ENCODE peak calls at places on chromosomes 13 and 19, in ten cellular contexts. I, E, R, B, T, W, J, X, G and U are unnamed samples. For H3K4me1, the result is how much of the 10 kb centered on the place peaks cover.

GRCh38 chr19:1418951-1419735 is 11.8 kb downstream of the DAZAP1 start:
- DNase-seq in W (no peak), G (no peak), B (no peak), E (no peak), X (no peak), J (no peak), T (no peak), I (no peak), R (no peak), U (no peak)

GRCh38 chr19:18898533-18899408 is 2.8 kb upstream of the CERS1 start:
- DNase-seq in W (no peak), E (peak), T (no peak), X (no peak), R (no peak), J (peak), I (no peak), B (no peak), G (no peak), U (no peak)

GRCh38 chr19:14062558-14062855 is 631 bp upstream of the PALM3 start:
- DNase-seq in I (no peak), X (no peak), E (no peak), G (no peak), J (no peak), W (no peak), R (no peak), B (no peak), T (no peak), U (no peak)

GRCh38 chr13:50015750-50016149 is 506 bp downstream of the KCNRG start:
- DNase-seq in J (no peak), G (no peak), B (no peak), R (no peak), X (no peak), W (no peak), I (no peak), E (no peak), T (no peak), U (no peak)

GRCh38 chr19:55442372-55443044 is 592 bp downstream of the SHISA7 start:
- DNase-seq in T (no peak), I (peak), G (no peak), E (peak), X (no peak), J (peak), R (no peak), B (no peak), W (no peak), U (no peak)

GRCh38 chr19:17020823-17021222 is 5.8 kb downstream of the CPAMD8 start:
- DNase-seq in B (no peak), J (no peak), I (no peak), X (peak), G (peak), W (peak), T (no peak), E (peak), R (no peak), U (peak)

GRCh38 chr19:49490287-49491029 is 3.0 kb downstream of the RPL13A start:
- DNase-seq in X (peak), E (no peak), G (no peak), W (no peak), R (no peak), J (no peak), T (no peak), I (no peak), B (no peak), U (no peak)

GRCh38 chr13:111344471-111345191 is 24.2 kb downstream of the TEX29 start:
- DNase-seq in J (peak), G (peak), I (peak), B (peak), R (peak), X (no peak), T (no peak), E (no peak), W (no peak), U (no peak)

GRCh38 chr19:37506387-37507166 is at the start of gene ZNF793:
- DNase-seq in W (peak), X (peak), E (peak), R (peak), J (peak), B (peak), G (no peak), I (peak), T (no peak), U (no peak)

GRCh38 chr13:99307648-99308339 is 595 bp upstream of the GPR183 start:
- DNase-seq in E (peak), I (no peak), T (no peak), R (peak), J (no peak), X (no peak), W (no peak), G (peak), B (peak), U (no peak)

GRCh38 chr19:56966225-56966696 is 125.7 kb upstream of the PEG3 start:
- DNase-seq in X (no peak), R (no peak), I (no peak), E (no peak), T (no peak), J (no peak), W (no peak), G (no peak), B (no peak), U (no peak)

GRCh38 chr19:19548915-19549537 is 11.0 kb downstream of the CILP2 start:
- DNase-seq in I (no peak), B (no peak), G (no peak), E (peak), R (peak), T (no peak), X (no peak), J (no peak), W (no peak), U (no peak)

GRCh38 chr19:18225702-18226468 is at the start of gene PDE4C:
- DNase-seq in E (peak), J (peak), B (no peak), I (peak), W (no peak), R (peak), T (no peak), G (no peak), X (peak), U (no peak)

GRCh38 chr19:7731218-7731595 is 703 bp downstream of the CLEC4G start:
- DNase-seq in G (no peak), X (no peak), E (no peak), J (no peak), W (no peak), R (no peak), T (no peak), I (no peak), B (no peak), U (no peak)

GRCh38 chr13:65913173-65913572 is 1317.0 kb downstream of the PCDH9 start:
- DNase-seq in I (no peak), X (no peak), E (peak), G (peak), B (no peak), T (no peak), R (peak), W (no peak), J (no peak), U (no peak)

GRCh38 chr19:49149652-49150105 is 5.5 kb downstream of the HRC start:
- DNase-seq in B (peak), I (peak), W (peak), X (no peak), G (peak), E (peak), R (peak), T (no peak), J (peak), U (no peak)

GRCh38 chr13:111398715-111399299 is 78.4 kb downstream of the TEX29 start:
- DNase-seq in I (no peak), W (no peak), E (no peak), R (no peak), X (peak), B (no peak), J (no peak), T (no peak), G (no peak), U (no peak)

GRCh38 chr19:54351474-54351873 is 12.5 kb upstream of the LILRA4 start:
- DNase-seq in T (no peak), J (no peak), B (no peak), G (no peak), X (no peak), E (no peak), I (no peak), W (no peak), R (no peak), U (no peak)

GRCh38 chr13:106680796-106681482 is 113.0 kb upstream of the ARGLU1 start:
- DNase-seq in G (no peak), W (no peak), R (no peak), J (peak), E (no peak), I (no peak), B (no peak), T (no peak), X (no peak), U (no peak)

GRCh38 chr13:52599037-52599852 is 43.0 kb upstream of the HNRNPA1L2 start:
- DNase-seq in G (no peak), X (no peak), R (peak), B (no peak), I (no peak), E (peak), W (no peak), J (peak), T (no peak), U (no peak)

GRCh38 chr13:36981156-36981743 is 17.9 kb downstream of the ALG5 start:
- DNase-seq in R (peak), X (peak), E (no peak), B (peak), W (no peak), J (peak), G (peak), T (no peak), I (no peak), U (no peak)

GRCh38 chr13:56314755-56315154 is 826.0 kb upstream of the PRR20A start:
- DNase-seq in W (no peak), G (no peak), I (no peak), J (no peak), T (no peak), E (no peak), X (no peak), B (no peak), R (no peak), U (no peak)

GRCh38 chr19:14118165-14119051 is 846 bp upstream of the PRKACA start:
- DNase-seq in I (peak), G (no peak), T (no peak), W (no peak), B (peak), R (peak), X (peak), J (peak), E (peak), U (peak)

GRCh38 chr13:94996445-94996844 is 284.1 kb upstream of the SOX21 start:
- DNase-seq in W (no peak), B (no peak), E (no peak), J (no peak), T (no peak), X (no peak), I (no peak), R (no peak), G (no peak), U (no peak)

GRCh38 chr19:13846533-13847032 is 30.4 kb upstream of the NANOS3 start:
- DNase-seq in I (peak), R (peak), J (peak), B (peak), T (peak), E (peak), W (peak), X (peak), G (peak), U (peak)

GRCh38 chr19:10876459-10877240 is 5.3 kb downstream of the CARM1 start:
- DNase-seq in J (no peak), T (peak), I (no peak), G (no peak), B (no peak), W (no peak), X (no peak), R (peak), E (peak), U (no peak)

GRCh38 chr13:113309481-113309880 is 12.4 kb downstream of the LAMP1 start:
- DNase-seq in B (no peak), X (no peak), G (no peak), T (no peak), I (no peak), E (peak), J (no peak), R (no peak), W (no peak), U (no peak)

GRCh38 chr13:44120814-44121505 is 241.3 kb downstream of the LACC1 start:
- DNase-seq in B (no peak), T (no peak), G (no peak), X (no peak), J (no peak), R (no peak), W (no peak), I (no peak), E (no peak), U (no peak)

GRCh38 chr19:31415322-31415721 is 66.1 kb upstream of the TSHZ3 start:
- DNase-seq in E (no peak), T (no peak), R (no peak), X (no peak), W (no peak), B (no peak), J (no peak), I (no peak), G (no peak), U (no peak)

GRCh38 chr13:47499358-47500150 is 501.5 kb downstream of the SUCLA2 start:
- DNase-seq in R (peak), B (peak), G (peak), E (peak), J (no peak), I (no peak), W (peak), X (no peak), T (no peak), U (no peak)

GRCh38 chr13:89832827-89833226 is 1514.7 kb upstream of the MIR17HG start:
- DNase-seq in B (peak), R (no peak), E (no peak), X (no peak), W (no peak), G (no peak), I (no peak), T (no peak), J (no peak), U (no peak)

GRCh38 chr19:40592170-40592569 is 9.0 kb upstream of the LTBP4 start:
- DNase-seq in W (peak), X (peak), E (peak), G (peak), B (no peak), T (no peak), J (peak), R (peak), I (no peak), U (no peak)

GRCh38 chr19:40594251-40594650 is 6.9 kb upstream of the LTBP4 start:
- DNase-seq in I (peak), X (peak), W (no peak), R (peak), T (no peak), E (peak), J (peak), B (no peak), G (no peak), U (peak)

GRCh38 chr19:40597329-40597838 is 3.8 kb upstream of the LTBP4 start:
- DNase-seq in W (no peak), I (no peak), T (no peak), G (no peak), J (no peak), R (no peak), B (no peak), X (no peak), E (peak), U (no peak)

GRCh38 chr19:40596608-40597328 is 4.4 kb upstream of the LTBP4 start:
- DNase-seq in W (no peak), J (peak), X (no peak), B (peak), G (peak), I (peak), E (peak), R (peak), T (no peak), U (no peak)

GRCh38 chr19:40594657-40595077 is 6.5 kb upstream of the LTBP4 start:
- DNase-seq in R (peak), B (no peak), W (no peak), X (no peak), T (no peak), E (peak), J (no peak), I (peak), G (peak), U (no peak)
- H2AFZ ChIP-seq in R (peak), B (no peak), W (no peak), X (peak), T (no peak), E (peak), J (no peak), I (no peak), G (no peak), U (no peak)

DNA sequence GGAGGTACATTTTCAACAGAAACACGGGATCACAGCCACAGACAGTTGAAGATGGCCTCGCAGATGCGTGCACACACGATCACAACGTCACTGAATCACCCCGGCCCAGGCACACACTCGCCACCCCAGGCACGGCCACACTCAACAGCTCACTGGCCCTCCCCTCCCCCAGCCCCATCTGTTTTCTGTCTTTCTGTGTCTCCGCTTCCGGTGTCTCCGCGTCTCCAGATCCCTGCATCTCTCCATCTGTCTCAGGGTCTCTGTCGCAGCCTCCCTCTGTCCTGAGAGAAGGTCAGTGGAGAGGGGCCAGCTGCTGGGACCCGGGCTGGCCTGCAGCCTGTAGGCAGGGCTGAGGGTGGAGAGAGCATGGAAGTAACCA is 3.8 kb upstream of the ATP1A3 start:
- DNase-seq in R (no peak), J (no peak), X (no peak), G (no peak), W (no peak), T (no peak), I (peak), B (no peak), E (peak), U (no peak)
- H3K4me1 ChIP-seq in R (under half), J (under half), X (under half), G (under half), W (under half), T (under half), I (under half), B (under half), E (under half), U (under half)

GRCh38 chr19:3536429-3537100 is 2.4 kb upstream of the TEKTIP1 start:
- DNase-seq in R (no peak), G (no peak), E (peak), B (no peak), X (no peak), I (no peak), J (no peak), W (no peak), T (no peak), U (no peak)

GRCh38 chr19:3533563-3534216 is 5.3 kb upstream of the TEKTIP1 start:
- DNase-seq in T (no peak), I (no peak), W (no peak), R (no peak), J (no peak), E (no peak), B (no peak), G (no peak), X (no peak), U (no peak)

GRCh38 chr19:3533020-3533408 is 6.0 kb upstream of the TEKTIP1 start:
- DNase-seq in E (peak), B (no peak), X (no peak), T (no peak), G (no peak), W (no peak), I (no peak), R (no peak), J (no peak), U (no peak)

GRCh38 chr19:3535235-3535921 is 3.6 kb upstream of the TEKTIP1 start:
- DNase-seq in W (no peak), G (no peak), B (no peak), T (no peak), E (no peak), X (no peak), R (no peak), J (no peak), I (no peak), U (no peak)

GRCh38 chr19:3534375-3535234 is 4.4 kb upstream of the TEKTIP1 start:
- DNase-seq in W (no peak), T (no peak), B (no peak), X (no peak), E (no peak), J (no peak), R (no peak), I (no peak), G (no peak), U (no peak)
- H2AFZ ChIP-seq in W (no peak), T (no peak), B (no peak), X (no peak), E (no peak), J (no peak), R (no peak), I (no peak), G (no peak), U (no peak)

GRCh38 chr13:114314074-114314912 is at the start of gene CHAMP1:
- DNase-seq in T (peak), E (peak), I (peak), J (peak), R (peak), B (peak), G (peak), X (peak), W (peak), U (peak)
- H3K4me1 ChIP-seq in T (under half), E (half or more), I (under half), J (under half), R (under half), B (under half), G (under half), X (half or more), W (under half), U (half or more)

DNA sequence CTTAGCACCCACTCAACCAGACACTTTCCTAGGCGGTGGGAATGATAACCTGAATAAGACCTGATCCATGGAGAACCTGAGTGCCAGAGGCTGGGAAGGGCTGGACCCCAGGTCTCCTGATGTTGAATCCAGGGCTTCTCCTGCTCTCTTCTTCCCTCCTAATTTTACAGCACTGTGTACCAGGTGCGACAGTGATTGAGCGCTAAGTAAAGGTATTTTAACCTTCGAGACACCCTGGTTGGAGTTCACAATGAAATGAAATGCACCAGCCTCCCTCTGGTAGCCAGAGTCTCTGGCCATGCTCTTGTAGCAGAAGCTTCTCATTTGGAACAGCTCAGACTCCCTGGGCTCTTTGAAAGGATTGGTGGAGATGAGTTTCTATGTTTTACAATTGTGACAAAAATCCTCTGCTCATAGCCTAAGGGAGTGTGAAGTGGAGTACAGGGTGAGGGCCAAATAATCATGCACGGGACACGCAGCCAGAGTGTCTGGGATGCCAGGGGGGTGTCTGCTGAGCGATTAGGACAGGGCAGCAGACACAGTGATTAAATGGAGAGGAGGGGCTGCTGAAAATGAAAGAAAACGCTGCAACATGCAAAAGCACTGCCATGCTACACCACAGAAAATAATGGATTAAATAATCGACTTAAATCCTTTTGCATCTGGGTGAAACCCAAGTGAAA is 83.7 kb downstream of the FAM216B start:
- DNase-seq in X (peak), R (no peak), W (no peak), J (no peak), E (peak), T (no peak), B (no peak), G (no peak), I (no peak), U (no peak)
- H2AFZ ChIP-seq in X (no peak), R (no peak), W (no peak), J (no peak), E (peak), T (no peak), B (no peak), G (no peak), I (no peak), U (no peak)

GRCh38 chr19:33194884-33195710 is 967 bp downstream of the LRP3 start:
- DNase-seq in T (no peak), E (peak), I (peak), R (peak), W (no peak), J (peak), G (peak), B (peak), X (no peak), U (no peak)
- H3K4me1 ChIP-seq in T (under half), E (under half), I (under half), R (under half), W (under half), J (under half), G (under half), B (under half), X (under half), U (under half)

GRCh38 chr19:5250127-5250659 is 90.4 kb downstream of the PTPRS start:
- DNase-seq in T (no peak), J (no peak), R (no peak), B (no peak), E (no peak), W (no peak), I (no peak), X (no peak), G (no peak), U (no peak)

GRCh38 chr19:5247957-5248705 is 92.5 kb downstream of the PTPRS start:
- DNase-seq in I (no peak), W (no peak), X (no peak), J (no peak), T (no peak), B (no peak), E (no peak), G (no peak), R (no peak), U (no peak)

GRCh38 chr19:5246554-5247155 is 94.0 kb downstream of the PTPRS start:
- DNase-seq in E (no peak), I (no peak), B (no peak), J (no peak), G (no peak), R (no peak), X (no peak), T (no peak), W (no peak), U (no peak)

GRCh38 chr19:5251096-5252065 is 89.2 kb downstream of the PTPRS start:
- DNase-seq in E (no peak), R (no peak), G (no peak), I (no peak), X (no peak), W (no peak), B (no peak), J (no peak), T (no peak), U (no peak)

GRCh38 chr19:5249526-5249925 is 91.1 kb downstream of the PTPRS start:
- DNase-seq in R (no peak), X (no peak), T (no peak), B (no peak), W (no peak), J (no peak), G (no peak), I (no peak), E (no peak), U (no peak)
- H2AFZ ChIP-seq in R (no peak), X (no peak), T (no peak), B (no peak), W (no peak), J (no peak), G (no peak), I (no peak), E (no peak), U (no peak)

GRCh38 chr19:46471778-46472543 is 598 bp upstream of the PNMA8A start:
- DNase-seq in G (no peak), T (no peak), W (no peak), J (no peak), R (no peak), B (no peak), I (no peak), X (peak), E (peak), U (no peak)
- H3K4me1 ChIP-seq in G (under half), T (under half), W (under half), J (under half), R (under half), B (under half), I (under half), X (under half), E (under half), U (under half)

GRCh38 chr19:29529646-29530548 is 4.1 kb downstream of the VSTM2B start:
- DNase-seq in G (no peak), J (peak), T (no peak), E (peak), X (no peak), W (no peak), R (peak), B (peak), I (peak), U (no peak)
- H2AFZ ChIP-seq in G (no peak), J (peak), T (no peak), E (no peak), X (no peak), W (no peak), R (no peak), B (peak), I (peak), U (no peak)